ENCODE peak calls at places on chromosome 2, in ten cellular contexts. D is cerebellum; C is A549; S is endothelial cell; G is A172; I is Ammon's horn; Q is HCEC 1CT; N is HT-29; V is GM23248; L is activated CD4-positive, alpha-beta T cell treated with anti-CD3 and anti-CD28 coated beads, Interleukin-2, amount 50 U/mL, for 24 hours. P is an unnamed sample.
A peak's percentile ranks its signal among the peaks of the same experiment; 100 is the strongest.

GRCh38 chr2:187155472-187155871 is 292.6 kb downstream of the CALCRL start:
- DNase-seq in D (no peak), V (peak; percentile 4), C (no peak), S (no peak), G (no peak), L (no peak), N (no peak), I (no peak), Q (no peak), P (no peak)

GRCh38 chr2:54083021-54083420 is 32.4 kb upstream of the ACYP2 start:
- DNase-seq in Q (no peak), C (no peak), S (no peak), L (no peak), N (no peak), D (no peak), I (peak; percentile 78), G (no peak), V (no peak), P (no peak)

GRCh38 chr2:11427224-11427623 is 38.7 kb downstream of the E2F6 start:
- DNase-seq in S (no peak), Q (no peak), G (no peak), C (no peak), V (no peak), L (no peak), D (no peak), I (no peak), N (no peak), P (no peak)

GRCh38 chr2:128589681-128590080 is 271.0 kb upstream of the HS6ST1 start:
- DNase-seq in N (no peak), D (no peak), C (no peak), S (no peak), L (no peak), Q (no peak), I (no peak), G (no peak), V (no peak), P (no peak)

GRCh38 chr2:30990736-30991135 is 147.5 kb downstream of the GALNT14 start:
- DNase-seq in G (no peak), D (no peak), I (no peak), V (no peak), S (no peak), C (no peak), N (no peak), Q (no peak), L (no peak), P (no peak)

GRCh38 chr2:216057688-216058193 is 23.9 kb downstream of the PECR start:
- DNase-seq in S (no peak), Q (peak; percentile 24), I (peak; percentile 54), V (peak; percentile 70), C (peak; percentile 85), N (peak; percentile 86), L (peak; percentile 24), G (peak; percentile 27), D (no peak), P (peak; percentile 71)

GRCh38 chr2:31241625-31242270 is 7.8 kb downstream of the EHD3 start:
- DNase-seq in C (no peak), I (no peak), D (no peak), V (no peak), S (no peak), L (no peak), G (no peak), N (no peak), Q (no peak), P (no peak)

GRCh38 chr2:4895376-4895775 is 796.8 kb upstream of the SOX11 start:
- DNase-seq in L (no peak), S (no peak), I (no peak), V (no peak), Q (no peak), G (peak; percentile 28), C (no peak), D (no peak), N (no peak), P (no peak)

GRCh38 chr2:69046221-69046662 is 33.3 kb downstream of the ANTXR1 start:
- DNase-seq in I (no peak), N (no peak), G (peak; percentile 97), D (no peak), V (peak; percentile 44), L (no peak), S (no peak), C (peak; percentile 88), Q (peak; percentile 74), P (peak; percentile 95)

GRCh38 chr2:237257471-237257951 is 156.5 kb downstream of the COL6A3 start:
- DNase-seq in V (peak; percentile 43), D (no peak), Q (peak; percentile 63), L (no peak), N (no peak), G (no peak), I (no peak), S (no peak), C (no peak), P (no peak)

GRCh38 chr2:111139637-111140317 is 19.1 kb downstream of the BCL2L11 start:
- DNase-seq in G (no peak), S (no peak), N (no peak), I (no peak), L (no peak), V (peak; percentile 23), C (no peak), D (no peak), Q (no peak), P (no peak)

GRCh38 chr2:232793271-232793670 is 16.9 kb upstream of the KCNJ13 start:
- DNase-seq in Q (no peak), D (no peak), L (no peak), I (no peak), S (no peak), C (no peak), V (no peak), G (no peak), N (no peak), P (no peak)

GRCh38 chr2:120600335-120600734 is 135.3 kb upstream of the GLI2 start:
- DNase-seq in Q (no peak), C (no peak), V (no peak), G (no peak), N (no peak), S (no peak), L (no peak), D (no peak), I (no peak), P (no peak)

GRCh38 chr2:16687949-16688348 is 22.3 kb upstream of the CYRIA start:
- DNase-seq in N (no peak), L (no peak), D (no peak), I (no peak), C (no peak), G (no peak), V (no peak), S (no peak), Q (no peak), P (no peak)

GRCh38 chr2:12543452-12544220 is 173.1 kb upstream of the TRIB2 start:
- DNase-seq in C (no peak), Q (peak; percentile 5), S (no peak), I (no peak), V (peak; percentile 72), N (no peak), D (no peak), L (no peak), G (no peak), P (peak; percentile 61)